ENCODE peak calls at places on chromosomes 5 and 9, in seven cellular contexts. One of them, this sample, is unnamed.
A peak's percentile ranks its signal among the peaks of the same experiment; 100 is the strongest.

GRCh38 chr9:98356953-98357352 is 101.5 kb upstream of the TBC1D2 start:
- DNase-seq in nucleus accumbens: no peak
- DNase-seq in HCEC 1CT: peak; percentile 87
- DNase-seq in activated T-helper 1 cell treated with anti-CD3 and anti-CD28 coated beads, Interleukin-2, amount 50 U/mL, for 16 hours: no peak
- DNase-seq in left cardiac atrium: no peak
- DNase-seq in stimulated activated CD8-positive, alpha-beta memory T cell treated with anti-CD3 and anti-CD28 coated beads, Interleukin-4, amount 100 ng/mL, for 4 hours: no peak
- DNase-seq in nephron progenitor cell: no peak
- DNase-seq in this sample: no peak

GRCh38 chr5:104800440-104801048 is 1238.0 kb upstream of the NUDT12 start:
- DNase-seq in stimulated activated CD8-positive, alpha-beta memory T cell treated with anti-CD3 and anti-CD28 coated beads, Interleukin-4, amount 100 ng/mL, for 4 hours: no peak
- DNase-seq in nephron progenitor cell: no peak
- DNase-seq in HCEC 1CT: no peak
- DNase-seq in activated T-helper 1 cell treated with anti-CD3 and anti-CD28 coated beads, Interleukin-2, amount 50 U/mL, for 16 hours: no peak
- DNase-seq in nucleus accumbens: no peak
- DNase-seq in left cardiac atrium: no peak
- DNase-seq in this sample: no peak

GRCh38 chr9:91835632-91836031 is 114.4 kb downstream of the ROR2 start:
- DNase-seq in nucleus accumbens: no peak
- DNase-seq in left cardiac atrium: no peak
- DNase-seq in HCEC 1CT: no peak
- DNase-seq in activated T-helper 1 cell treated with anti-CD3 and anti-CD28 coated beads, Interleukin-2, amount 50 U/mL, for 16 hours: no peak
- DNase-seq in stimulated activated CD8-positive, alpha-beta memory T cell treated with anti-CD3 and anti-CD28 coated beads, Interleukin-4, amount 100 ng/mL, for 4 hours: no peak
- DNase-seq in nephron progenitor cell: no peak
- DNase-seq in this sample: no peak

GRCh38 chr5:32302822-32303754 is 9.7 kb downstream of the MTMR12 start:
- DNase-seq in nucleus accumbens: no peak
- DNase-seq in left cardiac atrium: no peak
- DNase-seq in nephron progenitor cell: no peak
- DNase-seq in HCEC 1CT: no peak
- DNase-seq in stimulated activated CD8-positive, alpha-beta memory T cell treated with anti-CD3 and anti-CD28 coated beads, Interleukin-4, amount 100 ng/mL, for 4 hours: no peak
- DNase-seq in activated T-helper 1 cell treated with anti-CD3 and anti-CD28 coated beads, Interleukin-2, amount 50 U/mL, for 16 hours: no peak
- DNase-seq in this sample: no peak

GRCh38 chr9:8560560-8561525 is 761.3 kb upstream of the DMAC1 start:
- DNase-seq in activated T-helper 1 cell treated with anti-CD3 and anti-CD28 coated beads, Interleukin-2, amount 50 U/mL, for 16 hours: no peak
- DNase-seq in HCEC 1CT: no peak
- DNase-seq in nephron progenitor cell: no peak
- DNase-seq in left cardiac atrium: no peak
- DNase-seq in nucleus accumbens: no peak
- DNase-seq in stimulated activated CD8-positive, alpha-beta memory T cell treated with anti-CD3 and anti-CD28 coated beads, Interleukin-4, amount 100 ng/mL, for 4 hours: no peak
- DNase-seq in this sample: no peak

GRCh38 chr5:65059681-65060598 is 291.2 kb downstream of the CWC27 start:
- DNase-seq in nucleus accumbens: no peak
- DNase-seq in left cardiac atrium: no peak
- DNase-seq in stimulated activated CD8-positive, alpha-beta memory T cell treated with anti-CD3 and anti-CD28 coated beads, Interleukin-4, amount 100 ng/mL, for 4 hours: no peak
- DNase-seq in HCEC 1CT: peak; percentile 23
- DNase-seq in activated T-helper 1 cell treated with anti-CD3 and anti-CD28 coated beads, Interleukin-2, amount 50 U/mL, for 16 hours: no peak
- DNase-seq in nephron progenitor cell: no peak
- DNase-seq in this sample: no peak

GRCh38 chr5:89478856-89479255 is 595.9 kb upstream of the MEF2C start:
- DNase-seq in left cardiac atrium: no peak
- DNase-seq in HCEC 1CT: no peak
- DNase-seq in nucleus accumbens: no peak
- DNase-seq in stimulated activated CD8-positive, alpha-beta memory T cell treated with anti-CD3 and anti-CD28 coated beads, Interleukin-4, amount 100 ng/mL, for 4 hours: no peak
- DNase-seq in nephron progenitor cell: no peak
- DNase-seq in activated T-helper 1 cell treated with anti-CD3 and anti-CD28 coated beads, Interleukin-2, amount 50 U/mL, for 16 hours: no peak
- DNase-seq in this sample: no peak

GRCh38 chr5:167798427-167798826 is 493.0 kb upstream of the WWC1 start:
- DNase-seq in nephron progenitor cell: no peak
- DNase-seq in activated T-helper 1 cell treated with anti-CD3 and anti-CD28 coated beads, Interleukin-2, amount 50 U/mL, for 16 hours: no peak
- DNase-seq in stimulated activated CD8-positive, alpha-beta memory T cell treated with anti-CD3 and anti-CD28 coated beads, Interleukin-4, amount 100 ng/mL, for 4 hours: no peak
- DNase-seq in HCEC 1CT: no peak
- DNase-seq in left cardiac atrium: no peak
- DNase-seq in nucleus accumbens: no peak
- DNase-seq in this sample: no peak

GRCh38 chr9:127316586-127317383 is 52.2 kb downstream of the GARNL3 start:
- DNase-seq in nucleus accumbens: no peak
- DNase-seq in stimulated activated CD8-positive, alpha-beta memory T cell treated with anti-CD3 and anti-CD28 coated beads, Interleukin-4, amount 100 ng/mL, for 4 hours: no peak
- DNase-seq in nephron progenitor cell: no peak
- DNase-seq in HCEC 1CT: peak; percentile 66
- DNase-seq in left cardiac atrium: no peak
- DNase-seq in activated T-helper 1 cell treated with anti-CD3 and anti-CD28 coated beads, Interleukin-2, amount 50 U/mL, for 16 hours: no peak
- DNase-seq in this sample: peak; percentile 40

GRCh38 chr5:139976703-139977102 is 66.4 kb downstream of the NRG2 start:
- DNase-seq in activated T-helper 1 cell treated with anti-CD3 and anti-CD28 coated beads, Interleukin-2, amount 50 U/mL, for 16 hours: no peak
- DNase-seq in nephron progenitor cell: no peak
- DNase-seq in left cardiac atrium: no peak
- DNase-seq in HCEC 1CT: no peak
- DNase-seq in stimulated activated CD8-positive, alpha-beta memory T cell treated with anti-CD3 and anti-CD28 coated beads, Interleukin-4, amount 100 ng/mL, for 4 hours: no peak
- DNase-seq in nucleus accumbens: no peak
- DNase-seq in this sample: no peak